ENCODE peak calls at places on chromosomes 3 and 15, in six cellular contexts. H is tibial nerve, N is HAP-1, G is psoas muscle, A is mucosa of descending colon, I is HepG2. L is an unnamed sample. For H3K9me3 and H3K4me1, the result is how much of the 10 kb centered on the place peaks cover.

GRCh38 chr3:78871048-78871447 is 896.8 kb downstream of the ROBO1 start:
- DNase-seq in H (no peak), N (no peak), G (no peak), A (no peak), I (no peak), L (no peak)

GRCh38 chr15:43868412-43868811 is 41.6 kb downstream of the WDR76 start:
- DNase-seq in H (no peak), N (peak), G (no peak), A (no peak), I (no peak), L (no peak)

GRCh38 chr3:99774467-99774866 is 43.2 kb upstream of the CMSS1 start:
- DNase-seq in H (no peak), N (no peak), G (no peak), A (no peak), I (no peak), L (no peak)

GRCh38 chr15:76185716-76186115 is 125.6 kb downstream of the ETFA start:
- DNase-seq in H (no peak), N (peak), G (no peak), A (peak), I (peak), L (peak)

GRCh38 chr3:192923731-192924130 is 6.1 kb upstream of the MB21D2 start:
- DNase-seq in H (no peak), N (no peak), G (no peak), A (no peak), I (no peak), L (no peak)

GRCh38 chr3:43733459-43734384 is 43.0 kb downstream of the ABHD5 start:
- DNase-seq in H (no peak), N (no peak), G (no peak), A (no peak), I (no peak), L (no peak)

GRCh38 chr3:99114565-99115291 is 213.2 kb upstream of the DCBLD2 start:
- DNase-seq in H (no peak), N (no peak), G (no peak), A (peak), I (peak), L (no peak)

GRCh38 chr3:168493412-168494205 is 397.9 kb upstream of the GOLIM4 start:
- DNase-seq in H (no peak), N (no peak), G (no peak), A (no peak), I (no peak), L (no peak)

GRCh38 chr15:38853608-38854007 is 289.0 kb upstream of the RASGRP1 start:
- DNase-seq in H (no peak), N (peak), G (no peak), A (peak), I (no peak), L (no peak)

GRCh38 chr3:95028688-95029087 is 965.8 kb downstream of the NSUN3 start:
- DNase-seq in H (no peak), N (no peak), G (no peak), A (no peak), I (no peak), L (no peak)
- H3K9me3 ChIP-seq in H (under half), N (under half), G (under half), A (under half), I (under half), L (under half)

GRCh38 chr3:24680214-24680967 is 185.7 kb upstream of the THRB start:
- DNase-seq in H (peak), N (peak), G (peak), A (peak), I (peak), L (peak)

GRCh38 chr3:24679429-24679828 is 184.8 kb upstream of the THRB start:
- DNase-seq in H (no peak), N (no peak), G (no peak), A (no peak), I (no peak), L (no peak)

GRCh38 chr3:24678021-24678420 is 183.4 kb upstream of the THRB start:
- DNase-seq in H (no peak), N (no peak), G (no peak), A (no peak), I (no peak), L (no peak)

GRCh38 chr3:24682141-24682547 is 187.5 kb upstream of the THRB start:
- DNase-seq in H (no peak), N (no peak), G (no peak), A (no peak), I (no peak), L (no peak)

GRCh38 chr3:24678441-24678865 is 183.8 kb upstream of the THRB start:
- DNase-seq in H (no peak), N (no peak), G (no peak), A (no peak), I (no peak), L (no peak)
- H3K4me3 ChIP-seq in H (no peak), N (no peak), G (no peak), A (no peak), I (no peak), L (no peak)

DNA sequence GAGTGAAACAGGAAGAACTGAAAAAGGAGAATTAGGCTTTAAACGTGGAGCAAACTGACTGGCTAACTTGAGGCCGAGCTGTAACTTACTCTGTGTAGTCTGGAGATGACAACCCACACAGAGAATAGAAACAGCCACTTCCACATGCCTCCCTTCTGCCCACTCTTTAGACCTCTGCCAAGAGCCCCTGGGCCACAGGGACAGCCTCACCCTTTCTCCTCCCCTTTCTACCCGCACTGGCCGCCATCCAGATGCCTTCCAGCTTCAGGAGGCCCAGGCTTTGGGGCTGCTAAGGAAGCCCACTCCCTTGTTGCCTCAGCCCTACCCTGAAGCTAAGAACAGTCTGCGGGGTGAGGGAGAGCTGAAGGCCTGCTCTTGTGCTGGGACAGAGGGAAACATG is 6.8 kb downstream of the ARHGAP31 start:
- DNase-seq in H (peak), N (no peak), G (no peak), A (no peak), I (no peak), L (no peak)
- H3K4me1 ChIP-seq in H (half or more), N (under half), G (under half), A (under half), I (under half), L (under half)

GRCh38 chr15:25058080-25058785 is 103.4 kb downstream of the SNRPN start:
- DNase-seq in H (no peak), N (no peak), G (no peak), A (no peak), I (no peak), L (no peak)

GRCh38 chr15:25057574-25057973 is 102.8 kb downstream of the SNRPN start:
- DNase-seq in H (no peak), N (no peak), G (no peak), A (no peak), I (no peak), L (no peak)

GRCh38 chr15:25054943-25055342 is 100.2 kb downstream of the SNRPN start:
- DNase-seq in H (peak), N (no peak), G (no peak), A (no peak), I (no peak), L (no peak)

GRCh38 chr15:25055356-25056068 is 100.7 kb downstream of the SNRPN start:
- DNase-seq in H (peak), N (no peak), G (no peak), A (no peak), I (no peak), L (peak)

DNA sequence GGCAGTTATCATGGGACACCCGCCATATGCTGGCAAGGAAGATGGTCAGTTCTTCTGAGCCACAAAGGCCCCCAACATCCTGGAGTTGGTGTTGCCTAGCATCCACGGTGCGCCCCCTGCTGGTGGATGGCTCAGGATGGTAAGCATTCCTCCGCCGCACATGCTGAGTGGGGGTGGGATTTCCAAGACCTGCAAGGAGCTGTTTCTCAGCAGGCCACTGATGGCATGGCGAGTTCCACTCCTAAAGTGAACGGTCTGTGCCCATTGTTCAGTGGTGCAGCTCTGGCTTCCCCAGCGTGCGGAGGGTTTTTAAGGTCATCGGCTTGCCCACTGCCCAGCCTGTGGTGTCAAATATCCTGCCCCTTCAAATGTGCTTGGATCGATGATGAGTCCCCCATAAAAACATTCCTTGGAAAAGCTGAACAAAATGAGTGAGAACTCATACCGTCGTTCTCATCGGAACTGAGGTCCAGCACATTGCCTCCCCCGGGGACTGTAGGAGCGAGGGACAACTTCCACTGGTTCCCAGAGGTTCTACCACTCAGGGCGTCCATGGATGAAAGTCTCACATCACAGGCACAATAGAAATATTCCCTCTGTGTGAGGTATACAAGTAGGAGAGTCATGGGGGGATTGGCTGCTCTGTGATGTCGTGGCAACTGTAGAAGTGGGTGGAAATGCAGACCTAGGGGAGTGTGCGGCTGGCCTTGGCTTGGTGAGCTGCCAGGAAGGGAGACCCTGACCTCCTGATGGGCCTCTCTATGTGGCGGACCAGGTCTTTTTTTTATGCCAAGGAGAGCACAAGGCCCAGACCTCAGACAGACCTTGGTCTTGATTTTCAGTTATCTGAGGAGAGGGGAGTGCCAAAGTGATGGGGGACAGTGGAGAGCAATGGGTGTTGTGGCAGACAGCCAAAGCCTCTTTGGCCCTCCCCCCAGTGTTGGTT is 102.0 kb downstream of the SNRPN start:
- DNase-seq in H (no peak), N (peak), G (no peak), A (no peak), I (no peak), L (no peak)
- H3K9me3 ChIP-seq in H (half or more), N (under half), G (half or more), A (half or more), I (half or more), L (under half)

GRCh38 chr3:141384157-141384556 is 15.9 kb downstream of the ZBTB38 start:
- DNase-seq in H (no peak), N (no peak), G (no peak), A (no peak), I (no peak), L (no peak)
- H3K4me3 ChIP-seq in H (no peak), N (no peak), G (no peak), A (no peak), I (no peak), L (no peak)